ENCODE peak calls at places on chromosomes 1 and 21, in ten cellular contexts. One of them, this sample, is unnamed. For H3K4me1, the result is how much of the 10 kb centered on the place peaks cover.

GRCh38 chr1:230109871-230110667 is 43.0 kb downstream of the GALNT2 start:
- DNase-seq in astrocyte: no peak
- DNase-seq in fibroblast of lung: peak
- DNase-seq in neuronal stem cell: no peak
- DNase-seq in Karpas-422: no peak
- DNase-seq in IMR-90: peak
- DNase-seq in K562: no peak
- DNase-seq in mesenchymal stem cell: peak
- DNase-seq in GM23338: no peak
- DNase-seq in PC-9: no peak
- DNase-seq in this sample: no peak

GRCh38 chr1:29548091-29548490 is 311.8 kb downstream of the PTPRU start:
- DNase-seq in astrocyte: no peak
- DNase-seq in fibroblast of lung: no peak
- DNase-seq in neuronal stem cell: no peak
- DNase-seq in Karpas-422: no peak
- DNase-seq in IMR-90: no peak
- DNase-seq in K562: no peak
- DNase-seq in mesenchymal stem cell: no peak
- DNase-seq in GM23338: no peak
- DNase-seq in PC-9: no peak
- DNase-seq in this sample: no peak

GRCh38 chr1:46555826-46556619 is 4.6 kb upstream of the KNCN start:
- DNase-seq in astrocyte: no peak
- DNase-seq in fibroblast of lung: no peak
- DNase-seq in neuronal stem cell: no peak
- DNase-seq in Karpas-422: no peak
- DNase-seq in IMR-90: no peak
- DNase-seq in K562: no peak
- DNase-seq in mesenchymal stem cell: no peak
- DNase-seq in GM23338: no peak
- DNase-seq in PC-9: peak
- DNase-seq in this sample: no peak

GRCh38 chr1:117695796-117696505 is 90.1 kb downstream of the TENT5C start:
- DNase-seq in astrocyte: peak
- DNase-seq in fibroblast of lung: peak
- DNase-seq in neuronal stem cell: no peak
- DNase-seq in Karpas-422: no peak
- DNase-seq in IMR-90: peak
- DNase-seq in K562: no peak
- DNase-seq in mesenchymal stem cell: peak
- DNase-seq in GM23338: peak
- DNase-seq in PC-9: no peak
- DNase-seq in this sample: peak

GRCh38 chr21:39033878-39034589 is 149.2 kb downstream of the PSMG1 start:
- DNase-seq in astrocyte: no peak
- DNase-seq in fibroblast of lung: peak
- DNase-seq in neuronal stem cell: no peak
- DNase-seq in Karpas-422: no peak
- DNase-seq in IMR-90: no peak
- DNase-seq in K562: no peak
- DNase-seq in mesenchymal stem cell: no peak
- DNase-seq in GM23338: no peak
- DNase-seq in PC-9: no peak
- DNase-seq in this sample: no peak

GRCh38 chr1:4395158-4395557 is 259.3 kb upstream of the AJAP1 start:
- DNase-seq in astrocyte: peak
- DNase-seq in fibroblast of lung: no peak
- DNase-seq in neuronal stem cell: no peak
- DNase-seq in Karpas-422: no peak
- DNase-seq in IMR-90: no peak
- DNase-seq in K562: no peak
- DNase-seq in mesenchymal stem cell: no peak
- DNase-seq in GM23338: no peak
- DNase-seq in PC-9: no peak
- DNase-seq in this sample: no peak

GRCh38 chr1:163436133-163436532 is 114.4 kb downstream of the NUF2 start:
- DNase-seq in astrocyte: no peak
- DNase-seq in fibroblast of lung: no peak
- DNase-seq in neuronal stem cell: no peak
- DNase-seq in Karpas-422: no peak
- DNase-seq in IMR-90: no peak
- DNase-seq in K562: no peak
- DNase-seq in mesenchymal stem cell: no peak
- DNase-seq in GM23338: no peak
- DNase-seq in PC-9: no peak
- DNase-seq in this sample: no peak

GRCh38 chr1:151825811-151826660 is 5.6 kb downstream of the RORC start:
- DNase-seq in astrocyte: no peak
- DNase-seq in fibroblast of lung: no peak
- DNase-seq in neuronal stem cell: no peak
- DNase-seq in Karpas-422: no peak
- DNase-seq in IMR-90: no peak
- DNase-seq in K562: peak
- DNase-seq in mesenchymal stem cell: no peak
- DNase-seq in GM23338: peak
- DNase-seq in PC-9: no peak
- DNase-seq in this sample: peak

GRCh38 chr1:69252696-69253095 is 315.0 kb upstream of the LRRC7 start:
- DNase-seq in astrocyte: peak
- DNase-seq in fibroblast of lung: no peak
- DNase-seq in neuronal stem cell: no peak
- DNase-seq in Karpas-422: no peak
- DNase-seq in IMR-90: no peak
- DNase-seq in K562: no peak
- DNase-seq in mesenchymal stem cell: no peak
- DNase-seq in GM23338: no peak
- DNase-seq in PC-9: no peak
- DNase-seq in this sample: no peak

GRCh38 chr1:89603651-89604413 is 29.1 kb upstream of the LRRC8C start:
- DNase-seq in astrocyte: peak
- DNase-seq in fibroblast of lung: peak
- DNase-seq in neuronal stem cell: no peak
- DNase-seq in Karpas-422: no peak
- DNase-seq in IMR-90: peak
- DNase-seq in K562: no peak
- DNase-seq in mesenchymal stem cell: no peak
- DNase-seq in GM23338: no peak
- DNase-seq in PC-9: no peak
- DNase-seq in this sample: no peak

GRCh38 chr1:161954050-161954449 is 69.6 kb downstream of the OLFML2B start:
- DNase-seq in astrocyte: no peak
- DNase-seq in fibroblast of lung: no peak
- DNase-seq in neuronal stem cell: no peak
- DNase-seq in Karpas-422: no peak
- DNase-seq in IMR-90: no peak
- DNase-seq in K562: no peak
- DNase-seq in mesenchymal stem cell: no peak
- DNase-seq in GM23338: no peak
- DNase-seq in PC-9: no peak
- DNase-seq in this sample: no peak

GRCh38 chr1:55378582-55378981 is 163.4 kb upstream of the USP24 start:
- DNase-seq in astrocyte: peak
- DNase-seq in fibroblast of lung: peak
- DNase-seq in neuronal stem cell: peak
- DNase-seq in Karpas-422: peak
- DNase-seq in IMR-90: peak
- DNase-seq in K562: peak
- DNase-seq in mesenchymal stem cell: peak
- DNase-seq in GM23338: peak
- DNase-seq in PC-9: no peak
- DNase-seq in this sample: peak

GRCh38 chr1:153842006-153842471 is 66.8 kb downstream of the SLC27A3 start:
- DNase-seq in astrocyte: peak
- DNase-seq in fibroblast of lung: no peak
- DNase-seq in neuronal stem cell: no peak
- DNase-seq in Karpas-422: peak
- DNase-seq in IMR-90: peak
- DNase-seq in K562: no peak
- DNase-seq in mesenchymal stem cell: no peak
- DNase-seq in GM23338: no peak
- DNase-seq in PC-9: no peak
- DNase-seq in this sample: no peak

GRCh38 chr1:159916240-159917051 is 8.9 kb downstream of the TAGLN2 start:
- DNase-seq in astrocyte: peak
- DNase-seq in fibroblast of lung: peak
- DNase-seq in neuronal stem cell: peak
- DNase-seq in Karpas-422: no peak
- DNase-seq in IMR-90: peak
- DNase-seq in K562: no peak
- DNase-seq in mesenchymal stem cell: peak
- DNase-seq in GM23338: peak
- DNase-seq in PC-9: peak
- DNase-seq in this sample: no peak

GRCh38 chr1:36008546-36009197 is 75.2 kb upstream of the TEKT2 start:
- DNase-seq in astrocyte: peak
- DNase-seq in fibroblast of lung: peak
- DNase-seq in neuronal stem cell: no peak
- DNase-seq in Karpas-422: no peak
- DNase-seq in IMR-90: peak
- DNase-seq in K562: no peak
- DNase-seq in mesenchymal stem cell: peak
- DNase-seq in GM23338: peak
- DNase-seq in PC-9: peak
- DNase-seq in this sample: no peak

GRCh38 chr1:118949317-118949716 is 38.8 kb downstream of the TBX15 start:
- DNase-seq in astrocyte: peak
- DNase-seq in fibroblast of lung: peak
- DNase-seq in neuronal stem cell: no peak
- DNase-seq in Karpas-422: no peak
- DNase-seq in IMR-90: no peak
- DNase-seq in K562: no peak
- DNase-seq in mesenchymal stem cell: no peak
- DNase-seq in GM23338: no peak
- DNase-seq in PC-9: no peak
- DNase-seq in this sample: no peak

GRCh38 chr1:76266762-76267161 is 192.2 kb downstream of the ST6GALNAC3 start:
- DNase-seq in astrocyte: no peak
- DNase-seq in fibroblast of lung: no peak
- DNase-seq in neuronal stem cell: no peak
- DNase-seq in Karpas-422: no peak
- DNase-seq in IMR-90: no peak
- DNase-seq in K562: no peak
- DNase-seq in mesenchymal stem cell: no peak
- DNase-seq in GM23338: no peak
- DNase-seq in PC-9: no peak
- DNase-seq in this sample: no peak
- H3K4me1 ChIP-seq in astrocyte: under half
- H3K4me1 ChIP-seq in fibroblast of lung: under half
- H3K4me1 ChIP-seq in neuronal stem cell: under half
- H3K4me1 ChIP-seq in Karpas-422: half or more
- H3K4me1 ChIP-seq in IMR-90: under half
- H3K4me1 ChIP-seq in K562: under half
- H3K4me1 ChIP-seq in mesenchymal stem cell: under half
- H3K4me1 ChIP-seq in GM23338: under half
- H3K4me1 ChIP-seq in PC-9: under half
- H3K4me1 ChIP-seq in this sample: under half

GRCh38 chr21:23542097-23542496 is 2065.2 kb downstream of the MRPL39 start:
- DNase-seq in astrocyte: no peak
- DNase-seq in fibroblast of lung: no peak
- DNase-seq in neuronal stem cell: no peak
- DNase-seq in Karpas-422: no peak
- DNase-seq in IMR-90: no peak
- DNase-seq in K562: no peak
- DNase-seq in mesenchymal stem cell: no peak
- DNase-seq in GM23338: no peak
- DNase-seq in PC-9: no peak
- DNase-seq in this sample: no peak

GRCh38 chr21:23541571-23541970 is 2065.7 kb downstream of the MRPL39 start:
- DNase-seq in astrocyte: no peak
- DNase-seq in fibroblast of lung: no peak
- DNase-seq in neuronal stem cell: no peak
- DNase-seq in Karpas-422: no peak
- DNase-seq in IMR-90: no peak
- DNase-seq in K562: no peak
- DNase-seq in mesenchymal stem cell: no peak
- DNase-seq in GM23338: no peak
- DNase-seq in PC-9: no peak
- DNase-seq in this sample: no peak

GRCh38 chr21:23543334-23543733 is 2063.9 kb downstream of the MRPL39 start:
- DNase-seq in astrocyte: no peak
- DNase-seq in fibroblast of lung: no peak
- DNase-seq in neuronal stem cell: no peak
- DNase-seq in Karpas-422: no peak
- DNase-seq in IMR-90: no peak
- DNase-seq in K562: no peak
- DNase-seq in mesenchymal stem cell: no peak
- DNase-seq in GM23338: no peak
- DNase-seq in PC-9: no peak
- DNase-seq in this sample: no peak
- H2AFZ ChIP-seq in astrocyte: no peak
- H2AFZ ChIP-seq in fibroblast of lung: no peak
- H2AFZ ChIP-seq in neuronal stem cell: no peak
- H2AFZ ChIP-seq in Karpas-422: no peak
- H2AFZ ChIP-seq in IMR-90: no peak
- H2AFZ ChIP-seq in K562: no peak
- H2AFZ ChIP-seq in mesenchymal stem cell: no peak
- H2AFZ ChIP-seq in GM23338: no peak
- H2AFZ ChIP-seq in PC-9: no peak
- H2AFZ ChIP-seq in this sample: no peak

DNA sequence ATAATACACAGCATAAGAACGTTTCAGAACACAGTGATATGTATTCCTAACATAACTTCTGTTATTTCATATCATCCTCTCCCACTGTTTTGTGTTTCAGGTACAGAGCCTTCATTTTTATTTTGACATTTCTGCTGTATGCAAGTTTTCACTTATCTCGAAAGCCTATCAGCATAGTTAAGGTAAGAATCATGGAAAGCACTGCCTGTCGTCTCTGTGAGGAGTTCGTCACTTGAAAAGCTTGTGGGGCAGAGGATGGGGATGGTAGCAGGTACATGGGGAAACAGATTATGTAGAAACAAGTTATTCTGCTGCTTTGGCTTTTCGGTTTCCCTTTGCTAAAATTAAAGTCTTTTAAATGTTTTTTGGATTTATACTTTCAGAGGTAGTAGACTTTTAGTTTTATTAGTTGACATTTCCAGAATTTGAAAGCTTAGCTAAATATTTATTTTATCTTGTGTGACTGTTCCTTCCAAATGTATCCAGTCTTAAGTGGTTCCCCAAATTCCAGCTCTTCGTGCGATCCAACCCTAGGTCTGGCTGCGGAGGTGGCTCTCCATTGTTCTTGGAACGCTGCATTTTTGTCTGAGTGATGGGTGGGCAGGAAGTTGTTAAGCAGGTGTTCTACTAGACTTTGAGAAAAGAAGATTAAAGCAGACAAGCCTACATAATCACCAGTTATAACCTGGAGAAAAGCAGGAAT is 12.2 kb downstream of the SLC37A1 start:
- DNase-seq in astrocyte: no peak
- DNase-seq in fibroblast of lung: no peak
- DNase-seq in neuronal stem cell: no peak
- DNase-seq in Karpas-422: no peak
- DNase-seq in IMR-90: no peak
- DNase-seq in K562: no peak
- DNase-seq in mesenchymal stem cell: no peak
- DNase-seq in GM23338: no peak
- DNase-seq in PC-9: no peak
- DNase-seq in this sample: no peak
- H3K4me1 ChIP-seq in astrocyte: under half
- H3K4me1 ChIP-seq in fibroblast of lung: under half
- H3K4me1 ChIP-seq in neuronal stem cell: under half
- H3K4me1 ChIP-seq in Karpas-422: half or more
- H3K4me1 ChIP-seq in IMR-90: under half
- H3K4me1 ChIP-seq in K562: under half
- H3K4me1 ChIP-seq in mesenchymal stem cell: under half
- H3K4me1 ChIP-seq in GM23338: under half
- H3K4me1 ChIP-seq in PC-9: under half
- H3K4me1 ChIP-seq in this sample: under half

GRCh38 chr1:222521299-222522104 is 26.4 kb downstream of the HHIPL2 start:
- DNase-seq in astrocyte: peak
- DNase-seq in fibroblast of lung: peak
- DNase-seq in neuronal stem cell: no peak
- DNase-seq in Karpas-422: no peak
- DNase-seq in IMR-90: peak
- DNase-seq in K562: no peak
- DNase-seq in mesenchymal stem cell: no peak
- DNase-seq in GM23338: no peak
- DNase-seq in PC-9: peak
- DNase-seq in this sample: no peak
- H2AFZ ChIP-seq in astrocyte: no peak
- H2AFZ ChIP-seq in fibroblast of lung: no peak
- H2AFZ ChIP-seq in neuronal stem cell: no peak
- H2AFZ ChIP-seq in Karpas-422: no peak
- H2AFZ ChIP-seq in IMR-90: no peak
- H2AFZ ChIP-seq in K562: no peak
- H2AFZ ChIP-seq in mesenchymal stem cell: no peak
- H2AFZ ChIP-seq in GM23338: peak
- H2AFZ ChIP-seq in PC-9: peak
- H2AFZ ChIP-seq in this sample: no peak

This sample was measured in H9.